ENCODE peak calls at places on chromosomes 12 and 14, in nine cellular contexts. One of them, this sample, is unnamed. For H3K4me1, the result is how much of the 10 kb centered on the place peaks cover.

GRCh38 chr12:105425263-105426174 is 95.0 kb downstream of the C12orf75 start:
- DNase-seq in SJSA1: no peak
- DNase-seq in astrocyte: no peak
- DNase-seq in upper lobe of right lung: no peak
- DNase-seq in mesendoderm: no peak
- DNase-seq in fibroblast of lung: no peak
- DNase-seq in OCI-LY7: no peak
- DNase-seq in testis: no peak
- DNase-seq in pancreas: no peak
- DNase-seq in this sample: no peak

GRCh38 chr12:51814311-51815088 is 34.0 kb downstream of the FIGNL2 start:
- DNase-seq in SJSA1: no peak
- DNase-seq in astrocyte: peak
- DNase-seq in upper lobe of right lung: peak
- DNase-seq in mesendoderm: peak
- DNase-seq in fibroblast of lung: peak
- DNase-seq in OCI-LY7: no peak
- DNase-seq in testis: peak
- DNase-seq in pancreas: peak
- DNase-seq in this sample: peak

GRCh38 chr14:75831455-75831854 is 150.3 kb downstream of the TGFB3 start:
- DNase-seq in SJSA1: peak
- DNase-seq in astrocyte: peak
- DNase-seq in upper lobe of right lung: peak
- DNase-seq in mesendoderm: no peak
- DNase-seq in fibroblast of lung: peak
- DNase-seq in OCI-LY7: no peak
- DNase-seq in testis: peak
- DNase-seq in pancreas: peak
- DNase-seq in this sample: peak

GRCh38 chr14:57461777-57462320 is 31.8 kb downstream of the CCDC198 start:
- DNase-seq in SJSA1: no peak
- DNase-seq in astrocyte: no peak
- DNase-seq in upper lobe of right lung: no peak
- DNase-seq in mesendoderm: no peak
- DNase-seq in fibroblast of lung: no peak
- DNase-seq in OCI-LY7: no peak
- DNase-seq in testis: no peak
- DNase-seq in pancreas: no peak
- DNase-seq in this sample: peak

GRCh38 chr12:42130670-42131402 is 13.8 kb downstream of the GXYLT1 start:
- DNase-seq in SJSA1: peak
- DNase-seq in astrocyte: peak
- DNase-seq in upper lobe of right lung: no peak
- DNase-seq in mesendoderm: peak
- DNase-seq in fibroblast of lung: peak
- DNase-seq in OCI-LY7: no peak
- DNase-seq in testis: peak
- DNase-seq in pancreas: no peak
- DNase-seq in this sample: peak

GRCh38 chr14:25006961-25007795 is 42.8 kb downstream of the STXBP6 start:
- DNase-seq in SJSA1: peak
- DNase-seq in astrocyte: peak
- DNase-seq in upper lobe of right lung: no peak
- DNase-seq in mesendoderm: peak
- DNase-seq in fibroblast of lung: peak
- DNase-seq in OCI-LY7: no peak
- DNase-seq in testis: no peak
- DNase-seq in pancreas: no peak
- DNase-seq in this sample: peak

GRCh38 chr12:45732250-45732649 is 2.7 kb downstream of the ARID2 start:
- DNase-seq in SJSA1: no peak
- DNase-seq in astrocyte: peak
- DNase-seq in upper lobe of right lung: no peak
- DNase-seq in mesendoderm: no peak
- DNase-seq in fibroblast of lung: peak
- DNase-seq in OCI-LY7: peak
- DNase-seq in testis: no peak
- DNase-seq in pancreas: no peak
- DNase-seq in this sample: peak

GRCh38 chr14:59829941-59830734 is 40.4 kb downstream of the RTN1 start:
- DNase-seq in SJSA1: no peak
- DNase-seq in astrocyte: peak
- DNase-seq in upper lobe of right lung: no peak
- DNase-seq in mesendoderm: peak
- DNase-seq in fibroblast of lung: no peak
- DNase-seq in OCI-LY7: no peak
- DNase-seq in testis: no peak
- DNase-seq in pancreas: no peak
- DNase-seq in this sample: peak

GRCh38 chr12:106113042-106113441 is 25.7 kb downstream of the NUAK1 start:
- DNase-seq in SJSA1: peak
- DNase-seq in astrocyte: peak
- DNase-seq in upper lobe of right lung: no peak
- DNase-seq in mesendoderm: peak
- DNase-seq in fibroblast of lung: no peak
- DNase-seq in OCI-LY7: no peak
- DNase-seq in testis: no peak
- DNase-seq in pancreas: no peak
- DNase-seq in this sample: peak

GRCh38 chr12:89472508-89472907 is 52.1 kb downstream of the GALNT4 start:
- DNase-seq in SJSA1: no peak
- DNase-seq in astrocyte: peak
- DNase-seq in upper lobe of right lung: no peak
- DNase-seq in mesendoderm: no peak
- DNase-seq in fibroblast of lung: peak
- DNase-seq in OCI-LY7: no peak
- DNase-seq in testis: no peak
- DNase-seq in pancreas: no peak
- DNase-seq in this sample: peak

GRCh38 chr14:101972126-101972785 is 7.9 kb downstream of the DYNC1H1 start:
- DNase-seq in SJSA1: peak
- DNase-seq in astrocyte: peak
- DNase-seq in upper lobe of right lung: peak
- DNase-seq in mesendoderm: peak
- DNase-seq in fibroblast of lung: peak
- DNase-seq in OCI-LY7: no peak
- DNase-seq in testis: peak
- DNase-seq in pancreas: no peak
- DNase-seq in this sample: peak
- H3K4me1 ChIP-seq in SJSA1: under half
- H3K4me1 ChIP-seq in astrocyte: under half
- H3K4me1 ChIP-seq in upper lobe of right lung: under half
- H3K4me1 ChIP-seq in mesendoderm: under half
- H3K4me1 ChIP-seq in fibroblast of lung: under half
- H3K4me1 ChIP-seq in OCI-LY7: under half
- H3K4me1 ChIP-seq in testis: under half
- H3K4me1 ChIP-seq in pancreas: under half
- H3K4me1 ChIP-seq in this sample: half or more

DNA sequence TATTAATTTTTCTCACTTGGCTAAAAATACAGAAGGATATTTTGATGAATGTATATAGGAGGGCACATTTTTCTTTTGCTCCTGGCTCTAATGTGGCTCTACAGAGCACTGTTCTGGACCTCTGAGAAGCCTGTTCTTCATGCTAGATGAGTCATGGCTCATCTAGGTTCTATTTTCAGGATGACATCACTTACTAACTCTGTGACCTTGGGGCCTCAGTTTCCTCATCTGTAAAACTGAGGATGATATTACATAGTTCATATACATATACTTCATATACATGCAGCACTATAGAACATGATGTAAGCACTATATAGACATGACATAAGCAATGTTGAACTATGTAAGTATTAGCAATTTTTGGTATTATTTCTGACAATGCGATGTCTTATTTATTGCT is 35.8 kb downstream of the SOCS2 start:
- DNase-seq in SJSA1: no peak
- DNase-seq in astrocyte: no peak
- DNase-seq in upper lobe of right lung: no peak
- DNase-seq in mesendoderm: no peak
- DNase-seq in fibroblast of lung: no peak
- DNase-seq in OCI-LY7: no peak
- DNase-seq in testis: no peak
- DNase-seq in pancreas: no peak
- DNase-seq in this sample: no peak
- H3K4me3 ChIP-seq in SJSA1: no peak
- H3K4me3 ChIP-seq in astrocyte: no peak
- H3K4me3 ChIP-seq in upper lobe of right lung: no peak
- H3K4me3 ChIP-seq in mesendoderm: no peak
- H3K4me3 ChIP-seq in fibroblast of lung: no peak
- H3K4me3 ChIP-seq in OCI-LY7: no peak
- H3K4me3 ChIP-seq in testis: no peak
- H3K4me3 ChIP-seq in pancreas: no peak
- H3K4me3 ChIP-seq in this sample: no peak

GRCh38 chr12:121287267-121287954 is 9.1 kb downstream of the CAMKK2 start:
- DNase-seq in SJSA1: no peak
- DNase-seq in astrocyte: no peak
- DNase-seq in upper lobe of right lung: no peak
- DNase-seq in mesendoderm: peak
- DNase-seq in fibroblast of lung: peak
- DNase-seq in OCI-LY7: no peak
- DNase-seq in testis: no peak
- DNase-seq in pancreas: no peak
- DNase-seq in this sample: no peak

GRCh38 chr12:121289962-121290361 is 6.5 kb downstream of the CAMKK2 start:
- DNase-seq in SJSA1: no peak
- DNase-seq in astrocyte: no peak
- DNase-seq in upper lobe of right lung: no peak
- DNase-seq in mesendoderm: no peak
- DNase-seq in fibroblast of lung: no peak
- DNase-seq in OCI-LY7: no peak
- DNase-seq in testis: no peak
- DNase-seq in pancreas: no peak
- DNase-seq in this sample: no peak

GRCh38 chr12:121288941-121289340 is 7.6 kb downstream of the CAMKK2 start:
- DNase-seq in SJSA1: no peak
- DNase-seq in astrocyte: no peak
- DNase-seq in upper lobe of right lung: peak
- DNase-seq in mesendoderm: no peak
- DNase-seq in fibroblast of lung: peak
- DNase-seq in OCI-LY7: no peak
- DNase-seq in testis: peak
- DNase-seq in pancreas: no peak
- DNase-seq in this sample: no peak

GRCh38 chr12:121290410-121290809 is 6.1 kb downstream of the CAMKK2 start:
- DNase-seq in SJSA1: no peak
- DNase-seq in astrocyte: no peak
- DNase-seq in upper lobe of right lung: no peak
- DNase-seq in mesendoderm: no peak
- DNase-seq in fibroblast of lung: no peak
- DNase-seq in OCI-LY7: no peak
- DNase-seq in testis: no peak
- DNase-seq in pancreas: no peak
- DNase-seq in this sample: no peak

DNA sequence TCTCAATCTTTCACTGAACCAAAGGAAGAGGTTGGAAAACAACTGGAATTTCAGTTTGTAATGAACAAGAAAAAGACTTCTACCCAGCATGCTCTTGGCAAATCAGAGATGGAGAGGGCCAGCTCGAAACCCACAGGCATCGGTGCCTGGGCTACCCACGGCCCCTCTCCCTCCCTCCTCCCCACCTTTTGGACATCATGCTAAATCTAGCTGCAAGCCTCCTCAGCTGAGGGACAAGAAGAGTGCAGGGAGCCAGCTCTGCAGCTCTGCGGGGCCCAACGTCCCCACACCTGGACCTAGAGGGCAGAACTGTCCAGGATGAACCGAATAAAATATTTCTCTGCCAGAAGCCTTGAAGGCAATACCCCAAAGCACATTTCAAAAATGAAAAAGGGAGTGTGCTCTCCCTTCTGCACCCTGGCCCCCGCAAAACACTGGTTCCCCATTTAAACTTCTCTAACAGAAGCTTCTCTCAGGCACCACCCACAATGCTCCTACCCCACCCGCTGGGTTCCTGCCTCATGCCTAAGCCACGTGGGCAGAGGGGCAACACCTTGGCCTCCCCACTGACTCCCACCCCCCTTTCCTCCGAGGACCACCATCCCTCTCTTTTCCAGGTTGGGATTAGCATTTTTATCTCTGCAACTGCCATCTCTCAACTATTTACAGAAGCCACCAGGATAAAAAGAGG is 8.2 kb downstream of the CAMKK2 start:
- DNase-seq in SJSA1: no peak
- DNase-seq in astrocyte: no peak
- DNase-seq in upper lobe of right lung: peak
- DNase-seq in mesendoderm: peak
- DNase-seq in fibroblast of lung: no peak
- DNase-seq in OCI-LY7: no peak
- DNase-seq in testis: no peak
- DNase-seq in pancreas: no peak
- DNase-seq in this sample: no peak
- H3K4me1 ChIP-seq in SJSA1: under half
- H3K4me1 ChIP-seq in astrocyte: under half
- H3K4me1 ChIP-seq in upper lobe of right lung: under half
- H3K4me1 ChIP-seq in mesendoderm: under half
- H3K4me1 ChIP-seq in fibroblast of lung: under half
- H3K4me1 ChIP-seq in OCI-LY7: under half
- H3K4me1 ChIP-seq in testis: under half
- H3K4me1 ChIP-seq in pancreas: under half
- H3K4me1 ChIP-seq in this sample: under half

GRCh38 chr14:28770061-28770460 is 3.5 kb downstream of the FOXG1 start:
- DNase-seq in SJSA1: no peak
- DNase-seq in astrocyte: no peak
- DNase-seq in upper lobe of right lung: no peak
- DNase-seq in mesendoderm: no peak
- DNase-seq in fibroblast of lung: no peak
- DNase-seq in OCI-LY7: no peak
- DNase-seq in testis: no peak
- DNase-seq in pancreas: no peak
- DNase-seq in this sample: no peak
- H3K4me3 ChIP-seq in SJSA1: no peak
- H3K4me3 ChIP-seq in astrocyte: peak
- H3K4me3 ChIP-seq in upper lobe of right lung: no peak
- H3K4me3 ChIP-seq in mesendoderm: no peak
- H3K4me3 ChIP-seq in fibroblast of lung: no peak
- H3K4me3 ChIP-seq in OCI-LY7: no peak
- H3K4me3 ChIP-seq in testis: no peak
- H3K4me3 ChIP-seq in pancreas: no peak
- H3K4me3 ChIP-seq in this sample: no peak

GRCh38 chr12:13749380-13749779 is 232.0 kb downstream of the GRIN2B start:
- DNase-seq in SJSA1: no peak
- DNase-seq in astrocyte: no peak
- DNase-seq in upper lobe of right lung: no peak
- DNase-seq in mesendoderm: peak
- DNase-seq in fibroblast of lung: no peak
- DNase-seq in OCI-LY7: no peak
- DNase-seq in testis: no peak
- DNase-seq in pancreas: no peak
- DNase-seq in this sample: no peak

GRCh38 chr12:13745100-13745678 is 236.2 kb downstream of the GRIN2B start:
- DNase-seq in SJSA1: no peak
- DNase-seq in astrocyte: no peak
- DNase-seq in upper lobe of right lung: no peak
- DNase-seq in mesendoderm: no peak
- DNase-seq in fibroblast of lung: no peak
- DNase-seq in OCI-LY7: no peak
- DNase-seq in testis: no peak
- DNase-seq in pancreas: peak
- DNase-seq in this sample: no peak

DNA sequence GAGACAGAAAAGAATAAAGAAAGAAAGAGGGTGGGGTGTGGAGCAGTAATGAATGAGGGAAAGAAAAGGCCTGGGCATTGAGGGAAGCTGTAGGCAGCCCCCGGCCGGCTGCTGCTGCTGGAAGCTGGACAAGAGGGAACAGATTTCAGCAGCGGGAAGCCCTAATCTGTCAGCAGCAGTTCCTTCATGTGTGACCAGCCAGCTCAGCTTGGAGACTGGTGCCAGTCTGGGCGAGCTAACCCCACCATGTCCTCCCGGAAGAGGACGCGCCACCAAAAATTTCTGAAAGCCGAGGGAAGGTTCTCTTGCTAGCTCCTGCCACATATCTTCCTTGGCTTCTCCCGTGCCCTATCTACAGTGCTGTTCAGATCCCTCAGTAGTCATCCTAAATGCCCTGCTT is 236.8 kb downstream of the GRIN2B start:
- DNase-seq in SJSA1: no peak
- DNase-seq in astrocyte: no peak
- DNase-seq in upper lobe of right lung: no peak
- DNase-seq in mesendoderm: no peak
- DNase-seq in fibroblast of lung: no peak
- DNase-seq in OCI-LY7: no peak
- DNase-seq in testis: no peak
- DNase-seq in pancreas: peak
- DNase-seq in this sample: no peak
- H3K4me1 ChIP-seq in SJSA1: under half
- H3K4me1 ChIP-seq in astrocyte: under half
- H3K4me1 ChIP-seq in upper lobe of right lung: under half
- H3K4me1 ChIP-seq in mesendoderm: under half
- H3K4me1 ChIP-seq in fibroblast of lung: under half
- H3K4me1 ChIP-seq in OCI-LY7: under half
- H3K4me1 ChIP-seq in testis: under half
- H3K4me1 ChIP-seq in pancreas: under half
- H3K4me1 ChIP-seq in this sample: under half